ENCODE peak calls at places on chromosomes 1 and 21, in four cellular contexts. U is COR-L47; Y is activated CD8-positive, alpha-beta T cell treated with anti-CD3 and anti-CD28 coated beads for 36 hours; G is left ventricle myocardium inferior. P is an unnamed sample.

GRCh38 chr1:62588000-62588399 is 9.3 kb upstream of the ANGPTL3 start:
- DNase-seq in U (no peak), Y (no peak), G (no peak), P (no peak)

GRCh38 chr1:43285269-43285986 is at the start of gene C1orf210:
- DNase-seq in U (peak), Y (peak), G (no peak), P (peak)

GRCh38 chr21:46229133-46229922 is 754 bp upstream of the LSS start:
- DNase-seq in U (peak), Y (no peak), G (no peak), P (no peak)

GRCh38 chr1:112114540-112114939 is 125.1 kb upstream of the KCND3 start:
- DNase-seq in U (no peak), Y (peak), G (no peak), P (no peak)

GRCh38 chr1:1337793-1338147 is 6.7 kb downstream of the TAS1R3 start:
- DNase-seq in U (no peak), Y (peak), G (no peak), P (no peak)

GRCh38 chr1:8096105-8097011 is 70.2 kb upstream of the ERRFI1 start:
- DNase-seq in U (no peak), Y (no peak), G (no peak), P (no peak)

GRCh38 chr1:19035356-19036048 is 79.0 kb upstream of the IFFO2 start:
- DNase-seq in U (no peak), Y (no peak), G (no peak), P (no peak)

GRCh38 chr1:202005958-202006357 is 4.4 kb upstream of the ELF3 start:
- DNase-seq in U (peak), Y (no peak), G (no peak), P (no peak)

GRCh38 chr1:162357681-162358266 is 18.9 kb downstream of the SPATA46 start:
- DNase-seq in U (peak), Y (no peak), G (no peak), P (no peak)

GRCh38 chr1:19430121-19431068 is 54.9 kb downstream of the CAPZB start:
- DNase-seq in U (peak), Y (peak), G (no peak), P (no peak)

GRCh38 chr1:2637472-2637871 is 4.7 kb upstream of the MMEL1 start:
- DNase-seq in U (no peak), Y (peak), G (no peak), P (no peak)

GRCh38 chr1:94514095-94514727 is 27.3 kb downstream of the F3 start:
- DNase-seq in U (peak), Y (peak), G (no peak), P (no peak)

GRCh38 chr1:48047116-48047515 is 49.9 kb upstream of the TRABD2B start:
- DNase-seq in U (no peak), Y (no peak), G (no peak), P (no peak)

GRCh38 chr1:118984086-118984989 is 3.8 kb downstream of the TBX15 start:
- DNase-seq in U (no peak), Y (no peak), G (no peak), P (no peak)

GRCh38 chr1:218880484-218881060 is 293.1 kb upstream of the LYPLAL1 start:
- DNase-seq in U (no peak), Y (no peak), G (no peak), P (no peak)

GRCh38 chr1:151537112-151537511 is 3.0 kb upstream of the TUFT1 start:
- DNase-seq in U (no peak), Y (no peak), G (no peak), P (no peak)

GRCh38 chr1:25030674-25031589 is 100.9 kb upstream of the RUNX3 start:
- DNase-seq in U (no peak), Y (peak), G (no peak), P (no peak)

GRCh38 chr1:90725961-90726715 is 9.0 kb upstream of the BARHL2 start:
- DNase-seq in U (no peak), Y (peak), G (no peak), P (no peak)

GRCh38 chr21:40842197-40842552 is 4.8 kb downstream of the DSCAM start:
- DNase-seq in U (no peak), Y (no peak), G (no peak), P (no peak)

GRCh38 chr1:153791856-153792253 is 16.6 kb downstream of the SLC27A3 start:
- DNase-seq in U (no peak), Y (peak), G (no peak), P (no peak)

GRCh38 chr21:35208117-35208516 is 159.0 kb upstream of the RUNX1 start:
- DNase-seq in U (no peak), Y (no peak), G (no peak), P (no peak)

GRCh38 chr1:162676087-162676486 is 43.8 kb downstream of the DDR2 start:
- DNase-seq in U (no peak), Y (no peak), G (no peak), P (no peak)

GRCh38 chr1:100440075-100440809 is 87.9 kb downstream of the CDC14A start:
- DNase-seq in U (no peak), Y (peak), G (no peak), P (no peak)

GRCh38 chr21:45299864-45300785 is 12.4 kb upstream of the POFUT2 start:
- DNase-seq in U (no peak), Y (no peak), G (peak), P (peak)

GRCh38 chr1:244273845-244274619 is 177.7 kb downstream of the ADSS2 start:
- DNase-seq in U (no peak), Y (peak), G (peak), P (peak)